ENCODE peak calls at places on chromosomes 6 and 20, in seven cellular contexts. A is spleen, L is prostate gland, P is H1, V is body of pancreas, Y is IMR-90, K is HCT116. T is an unnamed sample. For H3K4me1 and H3K27me3, the result is how much of the 10 kb centered on the place peaks cover.

GRCh38 chr20:8205996-8206395 is 73.9 kb downstream of the PLCB1 start:
- DNase-seq in A (no peak), L (no peak), P (no peak), V (no peak), Y (no peak), K (no peak), T (no peak)

GRCh38 chr6:137217801-137218472 is 1.2 kb downstream of the IFNGR1 start:
- DNase-seq in A (peak), L (no peak), P (no peak), V (no peak), Y (peak), K (no peak), T (peak)

GRCh38 chr6:35425284-35425683 is 26.9 kb upstream of the FANCE start:
- DNase-seq in A (no peak), L (no peak), P (no peak), V (no peak), Y (peak), K (no peak), T (no peak)

GRCh38 chr6:106574729-106575458 is 54.4 kb downstream of the RTN4IP1 start:
- DNase-seq in A (no peak), L (no peak), P (peak), V (no peak), Y (peak), K (peak), T (no peak)

GRCh38 chr20:22350624-22351023 is 233.7 kb downstream of the FOXA2 start:
- DNase-seq in A (no peak), L (no peak), P (no peak), V (no peak), Y (no peak), K (no peak), T (no peak)

GRCh38 chr20:531608-532007 is 12.0 kb downstream of the CSNK2A1 start:
- DNase-seq in A (no peak), L (no peak), P (no peak), V (no peak), Y (no peak), K (no peak), T (no peak)

GRCh38 chr6:158660331-158660730 is 10.5 kb downstream of the SYTL3 start:
- DNase-seq in A (peak), L (peak), P (no peak), V (no peak), Y (no peak), K (no peak), T (no peak)

GRCh38 chr6:132391391-132392291 is 9.6 kb downstream of the MOXD1 start:
- DNase-seq in A (no peak), L (no peak), P (no peak), V (peak), Y (peak), K (no peak), T (no peak)

GRCh38 chr6:151425561-151425960 is 26.4 kb downstream of the RMND1 start:
- DNase-seq in A (no peak), L (no peak), P (no peak), V (no peak), Y (peak), K (no peak), T (no peak)

GRCh38 chr6:139961190-139961589 is 586.7 kb upstream of the CITED2 start:
- DNase-seq in A (no peak), L (no peak), P (no peak), V (no peak), Y (no peak), K (no peak), T (no peak)

GRCh38 chr6:30678964-30679726 is 6.3 kb upstream of the DHX16 start:
- DNase-seq in A (peak), L (peak), P (no peak), V (peak), Y (peak), K (no peak), T (peak)

GRCh38 chr6:45757443-45758121 is 258.1 kb downstream of the CLIC5 start:
- DNase-seq in A (no peak), L (no peak), P (no peak), V (no peak), Y (no peak), K (no peak), T (no peak)

GRCh38 chr6:108575905-108576494 is 15.3 kb downstream of the FOXO3 start:
- DNase-seq in A (no peak), L (no peak), P (no peak), V (no peak), Y (no peak), K (no peak), T (no peak)

GRCh38 chr6:139590206-139590605 is 215.8 kb upstream of the CITED2 start:
- DNase-seq in A (no peak), L (no peak), P (no peak), V (peak), Y (no peak), K (no peak), T (no peak)

GRCh38 chr6:143293526-143293925 is 157.0 kb downstream of the ADAT2 start:
- DNase-seq in A (no peak), L (no peak), P (no peak), V (no peak), Y (no peak), K (no peak), T (no peak)

GRCh38 chr6:111564482-111564945 is 41.2 kb downstream of the TRAF3IP2 start:
- DNase-seq in A (no peak), L (no peak), P (no peak), V (peak), Y (peak), K (no peak), T (peak)

GRCh38 chr6:5674723-5675122 is 332.0 kb downstream of the NRN1 start:
- DNase-seq in A (no peak), L (no peak), P (no peak), V (no peak), Y (no peak), K (no peak), T (no peak)

GRCh38 chr6:34934516-34934915 is 45.5 kb downstream of the ANKS1A start:
- DNase-seq in A (no peak), L (peak), P (no peak), V (peak), Y (peak), K (no peak), T (peak)

GRCh38 chr20:36466089-36466488 is 75.2 kb upstream of the MYL9 start:
- DNase-seq in A (no peak), L (no peak), P (no peak), V (no peak), Y (no peak), K (no peak), T (no peak)

GRCh38 chr20:17576215-17576614 is 6.3 kb downstream of the DSTN start:
- DNase-seq in A (no peak), L (no peak), P (no peak), V (no peak), Y (no peak), K (no peak), T (no peak)

GRCh38 chr6:157443066-157443800 is 62.2 kb downstream of the ZDHHC14 start:
- DNase-seq in A (no peak), L (no peak), P (no peak), V (no peak), Y (peak), K (no peak), T (no peak)

GRCh38 chr6:115914098-115914497 is 146.6 kb downstream of the FRK start:
- DNase-seq in A (no peak), L (no peak), P (no peak), V (no peak), Y (no peak), K (no peak), T (no peak)

GRCh38 chr6:150176152-150176551 is 33.3 kb downstream of the PPP1R14C start:
- DNase-seq in A (no peak), L (no peak), P (no peak), V (no peak), Y (no peak), K (no peak), T (peak)

GRCh38 chr6:116616757-116617093 is 446 bp downstream of the RSPH4A start:
- DNase-seq in A (peak), L (no peak), P (no peak), V (peak), Y (no peak), K (no peak), T (peak)

GRCh38 chr20:35871311-35871771 is 83.0 kb downstream of the SCAND1 start:
- DNase-seq in A (no peak), L (peak), P (no peak), V (peak), Y (peak), K (no peak), T (peak)

DNA sequence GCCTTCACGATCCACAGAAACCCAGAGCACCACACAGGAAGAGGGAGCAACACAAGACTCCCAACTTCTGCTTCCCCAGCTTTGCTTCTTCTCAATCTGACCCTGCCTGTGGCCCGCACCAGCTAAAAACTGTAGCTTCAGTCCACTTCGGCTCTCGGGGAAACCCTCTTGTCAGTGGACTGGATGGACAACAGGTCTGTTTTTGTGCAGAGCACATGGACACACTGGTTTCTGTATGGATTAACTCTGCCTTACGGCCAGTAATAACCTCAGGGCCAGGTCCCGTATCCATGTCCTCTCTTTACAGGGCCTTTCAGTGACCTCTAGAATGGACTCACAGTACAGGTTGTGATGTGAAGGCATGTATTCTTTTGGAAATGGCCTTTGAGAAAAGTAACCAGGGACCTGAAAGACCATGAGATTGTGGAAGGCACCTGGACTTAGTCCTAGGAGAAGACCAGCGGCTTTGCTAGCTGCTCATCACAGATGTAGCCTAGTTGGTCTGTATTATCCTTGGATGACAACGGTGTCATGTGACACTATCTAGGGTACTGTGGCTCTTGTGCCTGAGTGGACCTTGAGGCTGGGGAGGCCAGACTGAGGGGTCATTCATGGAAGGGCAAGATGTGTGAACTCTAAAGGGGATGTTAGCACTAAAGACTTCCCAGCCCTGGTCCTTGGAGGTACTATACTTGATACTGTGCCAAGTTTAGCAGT is 5.8 kb downstream of the POLR1C start:
- DNase-seq in A (no peak), L (no peak), P (no peak), V (no peak), Y (no peak), K (no peak), T (no peak)
- TF ChIP-seq POLR2A in A (no peak), L (no peak), P (peak), V (no peak), Y (no peak), K (no peak), T (no peak)

DNA sequence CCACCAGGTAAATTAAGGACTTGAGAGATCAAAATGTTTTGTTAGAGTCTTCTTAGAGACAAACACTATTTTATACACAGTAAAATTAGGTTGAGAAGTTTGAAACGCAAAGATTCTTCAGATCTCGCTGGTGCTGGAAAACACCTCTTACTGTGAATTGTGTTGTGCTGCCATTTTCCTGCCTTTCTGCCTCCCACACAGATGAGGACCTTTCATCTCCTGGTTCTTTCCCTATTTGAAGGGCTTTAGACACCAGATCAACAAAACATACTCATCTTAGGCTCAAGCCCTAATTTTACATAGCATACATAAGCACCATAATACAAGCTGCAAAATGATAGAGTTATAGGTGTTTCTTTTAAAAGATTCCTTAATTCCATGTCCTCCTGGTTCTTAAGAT is 18.6 kb downstream of the STAU1 start:
- DNase-seq in A (no peak), L (no peak), P (no peak), V (no peak), Y (no peak), K (no peak), T (no peak)
- H3K4me1 ChIP-seq in A (under half), L (under half), P (under half), V (under half), Y (under half), K (under half), T (under half)

DNA sequence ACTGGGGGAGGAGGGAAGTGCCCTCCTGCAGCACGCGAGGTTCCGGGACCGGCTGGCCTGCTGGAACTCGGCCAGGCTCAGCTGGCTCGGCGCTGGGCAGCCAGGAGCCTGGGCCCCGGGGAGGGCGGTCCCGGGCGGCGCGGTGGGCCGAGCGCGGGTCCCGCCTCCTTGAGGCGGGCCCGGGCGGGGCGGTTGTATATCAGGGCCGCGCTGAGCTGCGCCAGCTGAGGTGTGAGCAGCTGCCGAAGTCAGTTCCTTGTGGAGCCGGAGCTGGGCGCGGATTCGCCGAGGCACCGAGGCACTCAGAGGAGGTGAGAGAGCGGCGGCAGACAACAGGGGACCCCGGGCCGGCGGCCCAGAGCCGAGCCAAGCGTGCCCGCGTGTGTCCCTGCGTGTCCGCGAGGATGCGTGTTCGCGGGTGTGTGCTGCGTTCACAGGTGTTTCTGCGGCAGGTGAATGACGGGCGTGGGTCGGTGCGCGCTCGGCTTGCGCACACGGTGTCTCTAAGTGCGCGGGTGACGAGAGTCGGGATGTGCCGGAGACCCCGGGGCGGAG is at the start of gene CDKN1A:
- DNase-seq in A (peak), L (peak), P (no peak), V (peak), Y (peak), K (peak), T (peak)
- H3K27me3 ChIP-seq in A (under half), L (under half), P (under half), V (under half), Y (under half), K (under half), T (under half)

DNA sequence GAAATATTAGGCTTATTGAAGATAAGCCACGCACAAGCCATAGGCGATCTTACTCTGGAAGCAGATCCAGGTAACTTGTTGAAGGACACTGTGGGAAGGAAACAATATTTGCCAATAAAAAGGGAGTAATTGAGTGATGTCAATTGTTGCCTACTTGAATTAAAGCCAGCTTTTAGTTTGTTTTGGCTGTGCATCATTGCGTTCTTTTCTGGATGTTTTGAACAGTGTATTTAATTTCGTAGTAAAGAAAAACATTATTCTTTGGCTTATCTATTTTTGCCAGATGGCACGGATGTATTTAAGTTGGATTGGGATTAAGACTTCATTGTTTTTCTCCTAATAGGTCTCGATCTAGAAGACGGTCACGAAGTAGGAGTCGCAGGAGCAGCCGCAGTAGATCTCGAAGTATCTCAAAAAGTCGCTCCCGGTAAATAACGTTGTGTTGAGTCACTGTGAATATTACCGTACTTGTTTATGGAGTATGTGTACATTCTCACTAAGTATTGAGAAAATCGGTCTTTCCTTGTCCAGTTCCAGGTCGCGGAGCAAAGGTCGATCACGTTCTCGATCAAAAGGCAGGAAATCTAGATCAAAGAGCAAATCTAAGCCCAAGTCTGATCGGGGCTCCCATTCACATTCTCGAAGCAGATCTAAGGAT is 2.6 kb downstream of the SRSF6 start:
- DNase-seq in A (no peak), L (no peak), P (no peak), V (no peak), Y (no peak), K (no peak), T (no peak)
- TF ChIP-seq POLR2A in A (no peak), L (no peak), P (no peak), V (no peak), Y (no peak), K (no peak), T (no peak)

GRCh38 chr20:1809611-1810510 is 85.3 kb upstream of the SIRPA start:
- DNase-seq in A (no peak), L (no peak), P (no peak), V (no peak), Y (peak), K (no peak), T (no peak)

GRCh38 chr20:1810572-1810925 is 84.7 kb upstream of the SIRPA start:
- DNase-seq in A (no peak), L (no peak), P (no peak), V (no peak), Y (no peak), K (no peak), T (no peak)

GRCh38 chr20:1810926-1811620 is 84.1 kb upstream of the SIRPA start:
- DNase-seq in A (no peak), L (peak), P (no peak), V (no peak), Y (peak), K (no peak), T (peak)

GRCh38 chr20:1813101-1813529 is 82.1 kb upstream of the SIRPA start:
- DNase-seq in A (no peak), L (peak), P (no peak), V (peak), Y (peak), K (no peak), T (peak)

GRCh38 chr20:1811621-1812498 is 83.3 kb upstream of the SIRPA start:
- DNase-seq in A (no peak), L (no peak), P (no peak), V (peak), Y (peak), K (no peak), T (no peak)
- H3K4me1 ChIP-seq in A (under half), L (under half), P (under half), V (under half), Y (half or more), K (half or more), T (under half)

GRCh38 chr20:62972270-62973032 is 19.9 kb downstream of the SLC17A9 start:
- DNase-seq in A (peak), L (peak), P (peak), V (peak), Y (peak), K (peak), T (peak)
- H3K27me3 ChIP-seq in A (half or more), L (under half), P (under half), V (under half), Y (half or more), K (under half), T (under half)

DNA sequence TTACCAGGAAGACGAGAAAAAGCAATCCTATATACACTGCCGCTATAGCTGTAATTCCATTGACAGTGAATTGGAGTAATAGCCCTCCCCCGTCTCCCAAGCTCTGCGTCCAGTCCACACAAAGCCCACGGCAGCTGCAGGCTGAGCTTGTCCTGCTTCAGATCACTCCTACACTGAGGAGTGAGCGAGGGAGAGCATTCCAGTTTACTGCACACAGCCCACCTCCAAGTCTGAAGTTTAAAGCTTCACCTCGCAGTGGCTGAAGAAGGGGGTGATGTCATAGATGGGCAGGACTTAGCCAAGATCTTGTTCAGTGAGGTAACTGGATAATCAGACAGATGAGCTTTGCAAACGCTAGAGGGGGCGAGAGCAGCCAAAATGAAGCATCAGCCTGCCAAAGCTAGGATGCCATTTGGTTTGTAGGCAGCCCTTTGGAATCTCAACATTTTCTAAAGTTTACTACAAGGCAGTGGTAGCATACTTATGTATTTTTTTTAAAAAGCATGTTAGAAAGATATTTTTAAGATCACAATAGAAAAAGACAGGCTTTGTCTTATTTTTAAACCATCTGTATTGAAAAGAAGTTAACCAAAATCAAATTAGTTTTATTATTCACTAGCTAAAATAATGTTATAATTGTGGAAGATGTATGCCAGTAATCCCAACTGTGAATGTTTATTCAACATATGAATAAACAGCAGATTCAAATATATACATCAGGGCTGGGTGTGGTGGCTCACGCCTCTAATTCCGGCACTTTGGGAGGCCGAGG is at the start of gene FLRT3:
- DNase-seq in A (no peak), L (peak), P (peak), V (peak), Y (peak), K (peak), T (no peak)
- TF ChIP-seq POLR2A in A (no peak), L (peak), P (no peak), V (peak), Y (peak), K (no peak), T (no peak)

T was measured in heart left ventricle.